ENCODE peak calls at places on chromosomes 3 and 15, in seven cellular contexts. D, X, Y, G, Z, K and B are unnamed samples.

GRCh38 chr3:69288161-69288895 is 97.6 kb downstream of the FRMD4B start:
- DNase-seq in K (no peak), Y (no peak), Z (no peak), D (no peak), G (peak; percentile 68), X (no peak), B (no peak)

GRCh38 chr3:152622813-152623167 is 212.1 kb upstream of the P2RY1 start:
- DNase-seq in Z (no peak), G (no peak), K (no peak), D (no peak), X (no peak), Y (no peak), B (no peak)

GRCh38 chr15:77118787-77119410 is 48.0 kb upstream of the TSPAN3 start:
- DNase-seq in X (peak; percentile 54), Z (peak; percentile 80), K (no peak), Y (no peak), G (no peak), D (peak; percentile 70), B (no peak)

GRCh38 chr3:11522953-11523792 is 120.5 kb downstream of the VGLL4 start:
- DNase-seq in D (no peak), Y (no peak), X (no peak), G (no peak), Z (no peak), K (peak; percentile 10), B (no peak)

GRCh38 chr15:41607033-41607432 is 48.0 kb downstream of the TYRO3 start:
- DNase-seq in Z (peak; percentile 17), X (peak; percentile 86), K (no peak), G (no peak), Y (no peak), D (peak; percentile 53), B (no peak)

GRCh38 chr3:53328750-53329149 is 18.6 kb downstream of the DCP1A start:
- DNase-seq in Z (peak; percentile 62), Y (no peak), K (no peak), X (peak; percentile 16), D (no peak), G (no peak), B (no peak)

GRCh38 chr3:13653631-13654279 is 104.8 kb downstream of the FBLN2 start:
- DNase-seq in Z (no peak), K (no peak), Y (no peak), G (no peak), D (no peak), X (no peak), B (no peak)

GRCh38 chr15:59879506-59879905 is 124.6 kb upstream of the FOXB1 start:
- DNase-seq in D (peak; percentile 88), Y (no peak), Z (no peak), K (no peak), G (no peak), X (no peak), B (no peak)

GRCh38 chr15:50484781-50485180 is 60.6 kb downstream of the USP8 start:
- DNase-seq in D (no peak), K (no peak), Y (no peak), G (no peak), X (no peak), Z (no peak), B (no peak)

GRCh38 chr3:161371441-161372320 is at the start of gene SPTSSB:
- DNase-seq in D (peak; percentile 2), Y (peak; percentile 80), K (peak; percentile 69), G (peak; percentile 87), X (no peak), Z (peak; percentile 79), B (peak; percentile 52)

GRCh38 chr3:17639257-17639656 is 103.2 kb downstream of the TBC1D5 start:
- DNase-seq in G (no peak), Y (no peak), X (peak; percentile 37), Z (no peak), D (peak; percentile 28), K (no peak), B (no peak)

GRCh38 chr15:89352476-89352875 is 17.9 kb upstream of the POLG start:
- DNase-seq in D (no peak), Z (no peak), K (no peak), G (no peak), Y (peak; percentile 60), X (no peak), B (no peak)

DNA sequence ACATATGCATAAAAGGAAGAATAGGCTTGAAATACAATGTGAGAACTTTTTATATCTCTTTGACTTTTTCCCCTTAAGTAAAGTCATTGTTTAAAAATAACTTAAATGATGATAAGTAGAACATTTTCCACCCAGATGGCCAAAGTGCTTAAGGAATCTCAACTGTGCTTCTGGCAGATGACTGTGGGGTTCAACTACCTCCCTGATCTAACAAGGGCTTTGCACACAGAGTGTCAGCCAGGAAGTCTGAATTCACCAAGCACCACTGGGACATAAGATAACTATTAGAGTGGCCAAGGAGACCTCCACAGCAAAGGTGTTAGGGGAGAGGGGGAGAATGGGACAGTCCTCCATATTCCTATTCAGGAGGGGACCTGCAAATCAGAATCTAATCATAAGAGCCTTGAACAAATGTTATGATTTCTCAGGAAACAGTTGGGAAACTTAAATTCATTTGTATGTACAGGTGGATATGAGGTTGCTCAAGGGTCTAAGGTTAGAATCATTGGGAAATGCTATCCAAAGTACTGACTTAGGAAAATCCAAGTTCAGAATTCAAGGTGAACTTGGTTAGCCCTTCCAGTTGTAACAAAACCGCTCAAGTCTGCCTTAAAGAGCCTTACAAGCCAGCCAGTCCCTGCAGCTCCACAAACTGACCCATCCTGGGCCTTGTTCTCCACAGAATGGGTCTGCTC is at the start of gene FETUB:
- DNase-seq in G (no peak), Z (no peak), K (no peak), Y (no peak), X (no peak), D (no peak), B (no peak)
- H3K27me3 ChIP-seq in G (no peaks in the 10 kb centered on the region), Z (no peaks in the 10 kb centered on the region), K (peaks cover 42% of the 10 kb centered on the region), Y (no peaks in the 10 kb centered on the region), X (peaks cover 11% of the 10 kb centered on the region), D (no peaks in the 10 kb centered on the region), B (peaks cover 41% of the 10 kb centered on the region)

DNA sequence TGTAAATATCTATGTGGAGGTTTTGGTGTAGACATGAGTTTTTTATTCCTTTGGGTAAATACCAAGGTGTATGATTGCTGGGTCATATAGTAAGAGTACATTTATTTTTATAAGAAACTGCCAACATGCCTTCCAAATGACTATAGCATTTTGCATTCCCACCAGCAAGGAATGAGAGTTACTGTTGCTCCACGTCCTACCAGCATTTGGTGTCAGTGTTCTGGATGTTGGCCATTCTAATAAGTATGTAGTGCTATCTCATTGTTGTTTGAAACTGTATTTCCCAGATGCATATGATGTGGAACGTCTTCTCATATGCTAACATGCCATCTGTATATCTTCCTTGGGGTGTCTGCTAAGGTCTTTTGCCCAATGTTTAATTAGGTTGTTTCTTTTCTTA is 38.7 kb downstream of the LHFPL4 start:
- DNase-seq in G (no peak), Y (no peak), X (no peak), K (no peak), Z (no peak), D (no peak), B (no peak)
- H3K4me3 ChIP-seq in G (no peak overlapping the region), Y (no peak overlapping the region), X (no peak overlapping the region), K (no peak overlapping the region), Z (no peak overlapping the region), D (no peak overlapping the region), B (no peak overlapping the region)

GRCh38 chr15:51924146-51925068 is 47.2 kb downstream of the LEO1 start:
- DNase-seq in G (peak; percentile 55), K (no peak), D (no peak), X (no peak), Z (no peak), Y (no peak), B (no peak)
- H3K27ac ChIP-seq in G (no peak overlapping the region), K (no peak overlapping the region), D (no peak overlapping the region), X (no peak overlapping the region), Z (no peak overlapping the region), Y (no peak overlapping the region), B (no peak overlapping the region)

GRCh38 chr15:48477795-48478360 is 146.6 kb downstream of the DUT start:
- DNase-seq in D (no peak), K (no peak), X (no peak), Y (no peak), Z (no peak), G (no peak), B (no peak)

GRCh38 chr15:48479751-48480150 is 148.5 kb downstream of the DUT start:
- DNase-seq in G (no peak), K (no peak), Z (no peak), Y (no peak), D (no peak), X (no peak), B (no peak)

GRCh38 chr15:48475600-48476395 is 144.6 kb downstream of the DUT start:
- DNase-seq in D (no peak), Z (no peak), Y (no peak), X (no peak), K (no peak), G (no peak), B (no peak)

GRCh38 chr15:48481802-48482201 is 150.6 kb downstream of the DUT start:
- DNase-seq in D (no peak), Z (no peak), G (no peak), Y (no peak), X (peak; percentile 39), K (no peak), B (no peak)

GRCh38 chr15:48478581-48478980 is 147.4 kb downstream of the DUT start:
- DNase-seq in Z (no peak), X (no peak), Y (no peak), D (no peak), K (no peak), G (no peak), B (no peak)
- H3K27me3 ChIP-seq in Z (no peaks in the 10 kb centered on the region), X (no peaks in the 10 kb centered on the region), Y (no peaks in the 10 kb centered on the region), D (no peaks in the 10 kb centered on the region), K (no peaks in the 10 kb centered on the region), G (no peaks in the 10 kb centered on the region), B (no peaks in the 10 kb centered on the region)

DNA sequence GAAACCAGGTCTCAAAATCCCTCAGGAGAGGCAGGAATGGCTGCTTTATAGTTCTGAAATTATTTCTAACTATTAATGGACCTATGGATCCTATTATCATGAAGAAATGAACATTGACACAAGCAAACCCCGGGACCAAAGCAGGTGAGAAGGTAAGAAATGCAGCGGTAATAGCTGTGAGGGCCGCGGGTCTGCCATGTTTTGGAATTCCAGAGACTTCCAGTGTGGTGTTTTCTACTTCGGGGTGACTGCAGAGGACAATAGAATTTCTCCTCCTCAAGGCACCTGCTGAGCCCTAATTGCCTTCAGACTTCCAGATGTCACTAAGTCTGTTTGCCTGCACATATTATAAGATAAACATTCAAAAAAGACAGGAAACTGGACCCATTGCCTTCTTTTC is 437.4 kb downstream of the GABRG3 start:
- DNase-seq in X (no peak), G (no peak), Y (no peak), Z (no peak), K (no peak), D (no peak), B (no peak)
- H3K4me3 ChIP-seq in X (no peak overlapping the region), G (no peak overlapping the region), Y (no peak overlapping the region), Z (no peak overlapping the region), K (no peak overlapping the region), D (no peak overlapping the region), B (no peak overlapping the region)

DNA sequence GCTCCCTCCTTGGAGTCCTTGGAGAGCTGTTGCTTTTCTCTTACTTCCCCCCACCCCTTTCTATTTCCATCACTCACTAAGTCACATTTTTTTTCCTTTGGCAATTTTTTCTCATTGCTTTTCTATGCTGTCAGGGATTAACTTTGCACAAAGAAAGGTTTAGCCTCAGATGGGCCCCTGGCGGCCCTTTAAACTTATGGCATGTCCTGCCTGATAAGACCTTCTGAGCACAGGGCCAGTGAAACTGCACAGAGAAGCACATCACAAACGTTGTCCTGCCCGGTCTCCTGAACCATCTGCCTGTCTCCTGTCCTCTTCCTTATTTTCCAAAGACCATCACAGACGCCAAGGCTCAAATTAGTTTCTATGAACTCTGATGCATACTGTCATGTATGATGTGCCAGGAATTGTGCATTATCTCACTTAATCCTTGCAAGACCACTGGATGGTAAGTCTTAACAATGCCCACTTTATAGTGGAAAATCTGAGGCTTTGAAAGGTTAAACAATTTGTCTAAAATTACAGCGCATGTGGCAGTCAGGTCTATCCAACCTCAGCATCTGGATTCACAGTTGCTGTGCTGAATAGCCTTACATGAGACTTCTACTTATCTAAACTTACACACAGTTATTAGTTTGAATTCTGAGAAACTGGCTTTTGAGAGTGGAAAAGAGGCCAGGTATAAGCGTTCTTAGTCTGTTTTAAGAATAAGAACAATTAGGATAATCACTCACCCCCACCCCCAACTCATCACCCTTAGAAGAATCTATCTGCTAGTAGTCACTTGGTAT is 648.1 kb downstream of the NTRK3 start:
- DNase-seq in Y (no peak), G (no peak), K (no peak), D (no peak), Z (no peak), X (no peak), B (no peak)
- H3K27ac ChIP-seq in Y (no peak overlapping the region), G (no peak overlapping the region), K (no peak overlapping the region), D (no peak overlapping the region), Z (peak overlapping the region; percentile 47), X (no peak overlapping the region), B (no peak overlapping the region)